ENCODE peak calls at places on chromosomes 16 and 17, in nine cellular contexts. H is osteoblast, G is PC-3, E is IMR-90, M is fibroblast of lung, K is GM23248, A is neural progenitor cell, F is PC-9, B is SK-N-SH. P is an unnamed sample.

GRCh38 chr17:15900871-15901270 is 44.1 kb upstream of the ADORA2B start:
- DNase-seq in B (no peak), M (no peak), A (no peak), F (no peak), K (no peak), G (no peak), E (no peak), H (no peak), P (no peak)

GRCh38 chr17:50428831-50429424 is 2.9 kb downstream of the ACSF2 start:
- DNase-seq in M (no peak), H (peak; percentile 19), K (no peak), G (no peak), E (no peak), B (no peak), F (no peak), A (no peak), P (no peak)

GRCh38 chr16:87002717-87003413 is 314.3 kb downstream of the C16orf95 start:
- DNase-seq in F (no peak), M (peak; percentile 74), E (peak; percentile 70), B (no peak), H (peak; percentile 49), A (no peak), K (peak; percentile 62), G (no peak), P (no peak)

GRCh38 chr16:64437706-64438329 is 684.0 kb downstream of the CDH11 start:
- DNase-seq in K (no peak), H (no peak), B (peak; percentile 19), A (no peak), G (no peak), F (no peak), M (no peak), E (no peak), P (peak; percentile 42)

GRCh38 chr16:54194008-54194731 is 92.4 kb downstream of the IRX3 start:
- DNase-seq in A (peak; percentile 55), E (no peak), B (no peak), H (peak; percentile 97), K (peak; percentile 76), G (no peak), M (peak; percentile 47), F (peak; percentile 59), P (no peak)

GRCh38 chr17:63911657-63912100 is 621 bp upstream of the CSHL1 start:
- DNase-seq in E (peak; percentile 8), A (peak; percentile 59), H (peak; percentile 92), M (peak; percentile 5), G (peak; percentile 71), F (no peak), K (peak; percentile 52), B (peak; percentile 88), P (peak; percentile 26)

GRCh38 chr17:69669441-69670178 is 255.1 kb downstream of the MAP2K6 start:
- DNase-seq in A (no peak), H (no peak), B (no peak), M (peak; percentile 62), F (no peak), K (no peak), E (peak; percentile 65), G (peak; percentile 9), P (no peak)

GRCh38 chr17:8226536-8227237 is 16.3 kb upstream of the AURKB start:
- DNase-seq in F (no peak), G (peak; percentile 3), H (peak; percentile 87), M (peak; percentile 85), E (peak; percentile 91), K (peak; percentile 95), A (peak; percentile 94), B (peak; percentile 65), P (peak; percentile 95)

GRCh38 chr16:81427245-81427644 is 17.4 kb upstream of the CMIP start:
- DNase-seq in E (no peak), F (no peak), K (no peak), H (no peak), B (no peak), G (no peak), M (no peak), A (no peak), P (no peak)

GRCh38 chr17:64787255-64787920 is 125.3 kb upstream of the SMURF2 start:
- DNase-seq in F (no peak), M (no peak), H (no peak), E (no peak), A (no peak), B (no peak), K (no peak), G (no peak), P (no peak)

GRCh38 chr16:88920618-88921602 is 54.5 kb upstream of the PABPN1L start:
- DNase-seq in M (peak; percentile 55), F (no peak), B (peak; percentile 88), G (peak; percentile 37), E (peak; percentile 61), K (peak; percentile 84), A (no peak), H (peak; percentile 97), P (peak; percentile 91)

GRCh38 chr16:88343276-88343791 is 39.4 kb upstream of the ZNF469 start:
- DNase-seq in F (no peak), G (no peak), A (no peak), B (no peak), H (peak; percentile 30), E (no peak), K (no peak), M (no peak), P (no peak)

GRCh38 chr17:39058524-39058923 is 91.3 kb upstream of the FBXO47 start:
- DNase-seq in G (no peak), B (no peak), K (no peak), F (no peak), H (no peak), A (no peak), M (no peak), E (no peak), P (no peak)

GRCh38 chr17:56598471-56598870 is 5.0 kb downstream of the NOG start:
- DNase-seq in E (peak; percentile 65), A (no peak), K (peak; percentile 54), B (no peak), G (peak; percentile 79), F (peak; percentile 84), M (peak; percentile 80), H (peak; percentile 68), P (no peak)

GRCh38 chr17:56601613-56602012 is 8.1 kb downstream of the NOG start:
- DNase-seq in H (no peak), K (no peak), A (no peak), G (no peak), E (no peak), B (no peak), M (no peak), F (peak; percentile 58), P (no peak)

GRCh38 chr17:56599093-56599492 is 5.6 kb downstream of the NOG start:
- DNase-seq in E (no peak), H (no peak), B (no peak), M (no peak), F (no peak), A (no peak), K (no peak), G (no peak), P (no peak)

GRCh38 chr17:56599566-56599965 is 6.1 kb downstream of the NOG start:
- DNase-seq in G (no peak), E (no peak), H (no peak), K (no peak), F (no peak), M (no peak), A (no peak), B (no peak), P (no peak)

DNA sequence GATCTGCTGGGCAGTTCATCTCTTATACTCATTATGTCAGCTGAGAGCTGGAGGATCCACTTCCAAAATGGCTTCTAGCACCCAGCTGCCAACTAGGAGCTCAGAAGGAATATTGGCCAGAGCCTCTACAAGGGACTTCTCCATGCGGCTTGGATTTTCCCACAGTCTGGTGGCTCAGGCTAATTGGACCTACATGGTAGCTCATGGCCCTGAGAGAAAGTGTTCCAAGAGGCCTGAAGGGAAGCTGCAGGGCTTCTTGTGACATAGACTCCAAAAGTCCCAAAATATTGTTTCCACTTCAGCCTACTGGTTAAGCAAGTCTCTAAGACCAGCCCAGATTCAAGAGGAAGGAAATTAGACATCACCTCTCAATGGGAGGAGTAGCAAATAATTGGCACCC is 6.7 kb downstream of the NOG start:
- DNase-seq in M (no peak), E (no peak), A (no peak), H (no peak), F (no peak), G (no peak), K (no peak), B (no peak), P (no peak)
- H3K27me3 ChIP-seq in M (no peaks in the 10 kb centered on the region), E (peaks cover 12% of the 10 kb centered on the region), A (peaks cover 53% of the 10 kb centered on the region), H (peaks cover 28% of the 10 kb centered on the region), F (no peaks in the 10 kb centered on the region), G (no peaks in the 10 kb centered on the region), K (peaks cover 10% of the 10 kb centered on the region), B (no peaks in the 10 kb centered on the region), P (peaks cover 32% of the 10 kb centered on the region)

DNA sequence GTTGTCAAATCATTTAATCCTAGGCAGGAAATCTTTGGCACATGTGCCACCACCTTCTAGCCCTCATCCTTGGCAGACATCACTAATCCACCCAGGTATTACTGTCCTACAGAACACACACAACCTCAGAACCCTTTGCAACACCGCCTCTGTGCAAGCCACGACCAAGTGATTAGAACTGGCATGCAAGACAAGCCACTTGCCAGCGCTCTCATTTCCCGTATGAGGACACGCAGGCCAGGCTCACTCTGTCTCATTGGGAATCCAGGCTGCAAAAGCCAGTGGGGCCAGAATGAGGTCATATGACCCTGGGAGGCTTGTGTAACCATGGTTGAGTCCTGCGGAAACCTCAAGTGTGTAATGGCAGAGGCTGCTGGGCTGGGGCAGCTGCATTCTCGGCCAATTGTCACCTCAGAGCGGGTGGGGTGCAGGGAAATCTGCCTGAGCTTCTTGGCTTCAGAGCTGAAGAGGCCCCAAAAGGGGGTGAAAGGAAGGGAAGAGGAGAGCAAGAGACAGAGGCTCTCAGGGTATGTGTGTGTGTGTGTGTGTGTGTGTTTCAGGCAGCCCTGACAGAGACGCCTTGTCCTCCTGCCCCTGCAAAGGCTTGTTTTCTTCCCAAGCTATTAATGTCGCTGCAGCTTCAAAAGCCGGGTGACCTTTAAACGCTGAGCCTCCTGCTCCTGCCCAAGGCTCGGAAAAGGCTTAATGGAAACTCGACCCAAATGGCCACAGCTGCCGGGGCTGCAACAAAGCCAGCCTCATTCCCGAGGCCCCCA is 43.2 kb upstream of the MRPS23 start:
- DNase-seq in K (peak; percentile 100), B (no peak), H (peak; percentile 98), A (peak; percentile 80), M (peak; percentile 97), G (peak; percentile 98), E (peak; percentile 98), F (peak; percentile 99), P (peak; percentile 81)
- H2AFZ ChIP-seq in K (peak overlapping the region; percentile 30), B (no peak overlapping the region), H (peak overlapping the region; percentile 66), A (no peak overlapping the region), M (no peak overlapping the region), G (peak overlapping the region; percentile 40), E (peak overlapping the region; percentile 60), F (peak overlapping the region; percentile 67), P (peak overlapping the region; percentile 57)

DNA sequence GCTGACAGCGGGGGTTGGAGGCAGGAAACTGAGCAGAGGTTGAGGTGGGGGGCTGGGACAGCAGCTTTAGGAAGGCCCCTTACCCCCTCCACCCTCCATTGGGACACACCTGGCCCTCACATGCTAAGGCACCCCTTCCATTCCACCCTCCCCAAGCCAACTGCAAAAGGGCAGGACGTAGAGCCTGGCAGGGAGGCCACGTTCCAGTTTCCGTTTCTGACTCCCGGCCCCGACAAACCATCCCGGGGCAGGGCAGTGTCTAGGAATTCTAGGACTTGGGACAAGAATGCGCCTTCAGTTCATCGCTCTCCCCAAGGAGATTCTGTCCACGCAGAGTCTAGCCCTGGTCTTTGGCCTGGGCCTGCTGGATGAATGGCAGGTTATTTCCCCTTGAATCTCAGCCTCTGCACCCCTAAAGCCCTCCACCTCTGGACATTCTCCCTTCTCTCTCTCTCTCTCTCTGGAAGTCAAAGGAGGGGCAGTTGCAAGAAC is 1.7 kb downstream of the FOXJ1 start:
- DNase-seq in M (no peak), F (no peak), B (no peak), H (no peak), A (peak; percentile 41), K (no peak), E (no peak), G (no peak), P (no peak)
- H3K27me3 ChIP-seq in M (peaks cover 55% of the 10 kb centered on the region), F (no peaks in the 10 kb centered on the region), B (peaks cover 20% of the 10 kb centered on the region), H (peaks cover 58% of the 10 kb centered on the region), A (peaks cover 92% of the 10 kb centered on the region), K (peaks cover 30% of the 10 kb centered on the region), E (peaks cover 79% of the 10 kb centered on the region), G (no peaks in the 10 kb centered on the region), P (peaks cover 17% of the 10 kb centered on the region)

GRCh38 chr16:25872369-25873070 is 180.8 kb downstream of the HS3ST4 start:
- DNase-seq in K (no peak), M (no peak), H (no peak), A (no peak), B (no peak), E (no peak), F (no peak), G (no peak), P (no peak)
- H2AFZ ChIP-seq in K (no peak overlapping the region), M (no peak overlapping the region), H (no peak overlapping the region), A (no peak overlapping the region), B (no peak overlapping the region), E (no peak overlapping the region), F (no peak overlapping the region), G (no peak overlapping the region), P (no peak overlapping the region)

P was measured in endothelial cell of umbilical vein.